ENCODE peak calls at places on chromosomes 7 and 10, in seven cellular contexts. One of them, this sample, is unnamed.

GRCh38 chr7:108210796-108211195 is 80.6 kb upstream of the LAMB4 start:
- DNase-seq in PC-3: no peak
- DNase-seq in GM23248: no peak
- DNase-seq in hepatocyte: no peak
- DNase-seq in PC-9: no peak
- DNase-seq in HCT116: no peak
- DNase-seq in GM23338: no peak
- DNase-seq in this sample: no peak

GRCh38 chr7:105309235-105310156 is 79.2 kb downstream of the SRPK2 start:
- DNase-seq in PC-3: no peak
- DNase-seq in GM23248: no peak
- DNase-seq in hepatocyte: no peak
- DNase-seq in PC-9: no peak
- DNase-seq in HCT116: no peak
- DNase-seq in GM23338: peak; percentile 48
- DNase-seq in this sample: peak; percentile 77

GRCh38 chr10:13741438-13741837 is 154.7 kb downstream of the PRPF18 start:
- DNase-seq in PC-3: no peak
- DNase-seq in GM23248: no peak
- DNase-seq in hepatocyte: no peak
- DNase-seq in PC-9: no peak
- DNase-seq in HCT116: no peak
- DNase-seq in GM23338: peak; percentile 46
- DNase-seq in this sample: no peak

GRCh38 chr10:18681366-18681765 is 22.1 kb downstream of the ARL5B start:
- DNase-seq in PC-3: peak; percentile 14
- DNase-seq in GM23248: peak; percentile 50
- DNase-seq in hepatocyte: no peak
- DNase-seq in PC-9: no peak
- DNase-seq in HCT116: no peak
- DNase-seq in GM23338: no peak
- DNase-seq in this sample: no peak

GRCh38 chr10:68471586-68472408 is at the start of gene DNA2:
- DNase-seq in PC-3: peak; percentile 93
- DNase-seq in GM23248: peak; percentile 82
- DNase-seq in hepatocyte: peak; percentile 88
- DNase-seq in PC-9: peak; percentile 56
- DNase-seq in HCT116: peak; percentile 53
- DNase-seq in GM23338: peak; percentile 90
- DNase-seq in this sample: peak; percentile 90

GRCh38 chr7:155452505-155453295 is 5.2 kb upstream of the EN2 start:
- DNase-seq in PC-3: no peak
- DNase-seq in GM23248: no peak
- DNase-seq in hepatocyte: no peak
- DNase-seq in PC-9: no peak
- DNase-seq in HCT116: no peak
- DNase-seq in GM23338: no peak
- DNase-seq in this sample: no peak

GRCh38 chr10:58435297-58435696 is 50.1 kb downstream of the TFAM start:
- DNase-seq in PC-3: peak; percentile 98
- DNase-seq in GM23248: peak; percentile 99
- DNase-seq in hepatocyte: peak; percentile 23
- DNase-seq in PC-9: peak; percentile 89
- DNase-seq in HCT116: peak; percentile 88
- DNase-seq in GM23338: peak; percentile 17
- DNase-seq in this sample: peak; percentile 32

GRCh38 chr7:26379711-26380110 is 88.0 kb downstream of the SNX10 start:
- DNase-seq in PC-3: no peak
- DNase-seq in GM23248: no peak
- DNase-seq in hepatocyte: no peak
- DNase-seq in PC-9: no peak
- DNase-seq in HCT116: no peak
- DNase-seq in GM23338: no peak
- DNase-seq in this sample: no peak

GRCh38 chr7:6578114-6579084 is 1.1 kb downstream of the ZDHHC4 start:
- DNase-seq in PC-3: peak; percentile 4
- DNase-seq in GM23248: peak; percentile 35
- DNase-seq in hepatocyte: peak; percentile 34
- DNase-seq in PC-9: peak; percentile 54
- DNase-seq in HCT116: no peak
- DNase-seq in GM23338: no peak
- DNase-seq in this sample: no peak

GRCh38 chr7:35286422-35286821 is 32.5 kb upstream of the TBX20 start:
- DNase-seq in PC-3: peak; percentile 52
- DNase-seq in GM23248: no peak
- DNase-seq in hepatocyte: no peak
- DNase-seq in PC-9: peak; percentile 40
- DNase-seq in HCT116: no peak
- DNase-seq in GM23338: no peak
- DNase-seq in this sample: no peak

GRCh38 chr10:124736491-124737136 is 7.6 kb downstream of the FAM53B start:
- DNase-seq in PC-3: peak; percentile 5
- DNase-seq in GM23248: peak; percentile 61
- DNase-seq in hepatocyte: peak; percentile 76
- DNase-seq in PC-9: no peak
- DNase-seq in HCT116: no peak
- DNase-seq in GM23338: no peak
- DNase-seq in this sample: no peak

GRCh38 chr7:94324380-94325120 is 70.1 kb upstream of the COL1A2 start:
- DNase-seq in PC-3: no peak
- DNase-seq in GM23248: peak; percentile 71
- DNase-seq in hepatocyte: peak; percentile 48
- DNase-seq in PC-9: no peak
- DNase-seq in HCT116: no peak
- DNase-seq in GM23338: no peak
- DNase-seq in this sample: no peak

GRCh38 chr10:100876575-100877158 is 36.1 kb upstream of the SLF2 start:
- DNase-seq in PC-3: no peak
- DNase-seq in GM23248: no peak
- DNase-seq in hepatocyte: no peak
- DNase-seq in PC-9: no peak
- DNase-seq in HCT116: no peak
- DNase-seq in GM23338: peak; percentile 44
- DNase-seq in this sample: no peak

GRCh38 chr7:111650456-111650999 is 88.2 kb upstream of the IMMP2L start:
- DNase-seq in PC-3: peak; percentile 86
- DNase-seq in GM23248: peak; percentile 38
- DNase-seq in hepatocyte: peak; percentile 34
- DNase-seq in PC-9: no peak
- DNase-seq in HCT116: no peak
- DNase-seq in GM23338: no peak
- DNase-seq in this sample: no peak

GRCh38 chr10:15293862-15294835 is 76.9 kb downstream of the FAM171A1 start:
- DNase-seq in PC-3: no peak
- DNase-seq in GM23248: peak; percentile 63
- DNase-seq in hepatocyte: no peak
- DNase-seq in PC-9: no peak
- DNase-seq in HCT116: no peak
- DNase-seq in GM23338: no peak
- DNase-seq in this sample: no peak

GRCh38 chr7:125780153-125780552 is 850.5 kb upstream of the POT1 start:
- DNase-seq in PC-3: no peak
- DNase-seq in GM23248: no peak
- DNase-seq in hepatocyte: no peak
- DNase-seq in PC-9: no peak
- DNase-seq in HCT116: no peak
- DNase-seq in GM23338: no peak
- DNase-seq in this sample: peak; percentile 25

GRCh38 chr10:43294241-43294658 is 27.4 kb upstream of the RASGEF1A start:
- DNase-seq in PC-3: no peak
- DNase-seq in GM23248: no peak
- DNase-seq in hepatocyte: no peak
- DNase-seq in PC-9: no peak
- DNase-seq in HCT116: no peak
- DNase-seq in GM23338: no peak
- DNase-seq in this sample: no peak

GRCh38 chr10:102727037-102727818 is 12.8 kb downstream of the SFXN2 start:
- DNase-seq in PC-3: no peak
- DNase-seq in GM23248: no peak
- DNase-seq in hepatocyte: no peak
- DNase-seq in PC-9: no peak
- DNase-seq in HCT116: no peak
- DNase-seq in GM23338: no peak
- DNase-seq in this sample: no peak

GRCh38 chr7:18177815-18178660 is 150.4 kb upstream of the PRPS1L1 start:
- DNase-seq in PC-3: peak; percentile 95
- DNase-seq in GM23248: no peak
- DNase-seq in hepatocyte: peak; percentile 16
- DNase-seq in PC-9: peak; percentile 84
- DNase-seq in HCT116: no peak
- DNase-seq in GM23338: no peak
- DNase-seq in this sample: peak; percentile 77

GRCh38 chr10:104300002-104300735 is 31.2 kb downstream of the GSTO2 start:
- DNase-seq in PC-3: peak; percentile 31
- DNase-seq in GM23248: peak; percentile 99
- DNase-seq in hepatocyte: peak; percentile 44
- DNase-seq in PC-9: no peak
- DNase-seq in HCT116: no peak
- DNase-seq in GM23338: no peak
- DNase-seq in this sample: no peak

GRCh38 chr7:20661884-20662283 is 46.4 kb downstream of the ABCB5 start:
- DNase-seq in PC-3: no peak
- DNase-seq in GM23248: no peak
- DNase-seq in hepatocyte: no peak
- DNase-seq in PC-9: no peak
- DNase-seq in HCT116: no peak
- DNase-seq in GM23338: no peak
- DNase-seq in this sample: peak; percentile 94

GRCh38 chr10:117137911-117138642 is at the start of gene VAX1:
- DNase-seq in PC-3: peak; percentile 30
- DNase-seq in GM23248: peak; percentile 27
- DNase-seq in hepatocyte: no peak
- DNase-seq in PC-9: no peak
- DNase-seq in HCT116: no peak
- DNase-seq in GM23338: peak; percentile 61
- DNase-seq in this sample: no peak
- TF ChIP-seq EZH2 in PC-3: no peak
- TF ChIP-seq EZH2 in GM23248: peak; percentile 20
- TF ChIP-seq EZH2 in hepatocyte: peak; percentile 84
- TF ChIP-seq EZH2 in PC-9: no peak
- TF ChIP-seq EZH2 in HCT116: no peak
- TF ChIP-seq EZH2 in GM23338: peak; percentile 97
- TF ChIP-seq EZH2 in this sample: no peak

GRCh38 chr10:30686706-30687105 is 57.2 kb upstream of the LYZL2 start:
- DNase-seq in PC-3: no peak
- DNase-seq in GM23248: no peak
- DNase-seq in hepatocyte: no peak
- DNase-seq in PC-9: no peak
- DNase-seq in HCT116: no peak
- DNase-seq in GM23338: no peak
- DNase-seq in this sample: no peak
- H3K9me2 ChIP-seq in PC-3: no peaks in the 10 kb centered on the region
- H3K9me2 ChIP-seq in GM23248: no peaks in the 10 kb centered on the region
- H3K9me2 ChIP-seq in hepatocyte: no peaks in the 10 kb centered on the region
- H3K9me2 ChIP-seq in PC-9: no peaks in the 10 kb centered on the region
- H3K9me2 ChIP-seq in HCT116: no peaks in the 10 kb centered on the region
- H3K9me2 ChIP-seq in GM23338: no peaks in the 10 kb centered on the region
- H3K9me2 ChIP-seq in this sample: no peaks in the 10 kb centered on the region

DNA sequence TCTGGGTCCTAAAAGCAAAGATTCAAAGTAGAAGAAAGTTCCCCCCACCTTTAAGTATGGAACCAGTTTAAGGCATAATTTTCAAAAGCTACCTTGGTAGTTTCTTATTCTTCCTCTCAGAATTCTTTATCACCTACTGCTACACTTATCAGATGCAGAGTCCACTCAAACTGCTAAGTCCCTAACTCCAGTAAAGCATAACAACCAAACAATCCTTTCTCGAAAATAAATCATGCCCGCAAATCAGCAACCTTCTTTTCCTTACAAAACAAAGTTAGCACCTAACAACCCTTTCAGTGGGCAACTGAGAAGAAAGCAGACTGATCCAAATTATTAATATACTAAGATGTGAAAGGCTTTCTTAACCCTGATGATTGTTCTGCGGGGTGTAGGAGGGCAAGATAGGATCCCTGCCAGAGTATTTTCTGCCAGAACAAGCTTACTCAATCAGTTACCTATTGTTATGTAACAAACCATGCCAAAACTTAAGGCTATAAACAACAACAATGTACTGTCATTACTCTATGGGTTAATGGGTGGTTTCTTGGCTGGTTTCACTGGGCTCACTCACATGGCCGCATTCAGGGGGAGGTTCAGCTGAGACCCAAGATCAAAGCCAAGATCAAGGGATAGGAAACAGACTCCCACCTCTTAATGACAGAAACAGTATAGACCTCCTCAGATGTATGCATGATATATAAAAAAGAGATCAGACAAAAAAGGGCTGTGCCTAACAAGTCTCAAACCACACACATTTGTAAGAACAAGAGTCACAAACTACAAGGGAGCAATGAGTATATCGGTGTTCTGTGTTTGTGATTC is 42.0 kb downstream of the CCDC6 start:
- DNase-seq in PC-3: no peak
- DNase-seq in GM23248: no peak
- DNase-seq in hepatocyte: no peak
- DNase-seq in PC-9: no peak
- DNase-seq in HCT116: no peak
- DNase-seq in GM23338: no peak
- DNase-seq in this sample: no peak
- H3K4me2 ChIP-seq in PC-3: peak overlapping the region; percentile 29
- H3K4me2 ChIP-seq in GM23248: no peak overlapping the region
- H3K4me2 ChIP-seq in hepatocyte: no peak overlapping the region
- H3K4me2 ChIP-seq in PC-9: peak overlapping the region; percentile 60
- H3K4me2 ChIP-seq in HCT116: no peak overlapping the region
- H3K4me2 ChIP-seq in GM23338: no peak overlapping the region
- H3K4me2 ChIP-seq in this sample: no peak overlapping the region

GRCh38 chr10:8100366-8100765 is 45.9 kb downstream of the GATA3 start:
- DNase-seq in PC-3: no peak
- DNase-seq in GM23248: no peak
- DNase-seq in hepatocyte: no peak
- DNase-seq in PC-9: no peak
- DNase-seq in HCT116: no peak
- DNase-seq in GM23338: no peak
- DNase-seq in this sample: no peak
- TF ChIP-seq EZH2 in PC-3: no peak
- TF ChIP-seq EZH2 in GM23248: no peak
- TF ChIP-seq EZH2 in hepatocyte: no peak
- TF ChIP-seq EZH2 in PC-9: no peak
- TF ChIP-seq EZH2 in HCT116: no peak
- TF ChIP-seq EZH2 in GM23338: no peak
- TF ChIP-seq EZH2 in this sample: no peak

GRCh38 chr10:112435013-112435619 is 11.6 kb downstream of the ZDHHC6 start:
- DNase-seq in PC-3: peak; percentile 60
- DNase-seq in GM23248: peak; percentile 68
- DNase-seq in hepatocyte: peak; percentile 43
- DNase-seq in PC-9: peak; percentile 38
- DNase-seq in HCT116: peak; percentile 55
- DNase-seq in GM23338: peak; percentile 49
- DNase-seq in this sample: peak; percentile 31
- H3K9me2 ChIP-seq in PC-3: no peaks in the 10 kb centered on the region
- H3K9me2 ChIP-seq in GM23248: no peaks in the 10 kb centered on the region
- H3K9me2 ChIP-seq in hepatocyte: no peaks in the 10 kb centered on the region
- H3K9me2 ChIP-seq in PC-9: no peaks in the 10 kb centered on the region
- H3K9me2 ChIP-seq in HCT116: no peaks in the 10 kb centered on the region
- H3K9me2 ChIP-seq in GM23338: no peaks in the 10 kb centered on the region
- H3K9me2 ChIP-seq in this sample: no peaks in the 10 kb centered on the region

This sample was measured in MM.1S.